ENCODE peak calls at places on chromosomes 7 and 10, in seven cellular contexts. X is mesendoderm, U is neuronal stem cell, M is H9, D is trophoblast cell, A is mesenchymal stem cell, B is H1. V is an unnamed sample.

GRCh38 chr7:77746824-77747165 is 50.5 kb downstream of the RSBN1L start:
- DNase-seq in B (no peak), D (no peak), X (no peak), U (no peak), M (no peak), A (no peak), V (no peak)

GRCh38 chr7:70303309-70303708 is 705.0 kb downstream of the AUTS2 start:
- DNase-seq in B (no peak), U (no peak), D (no peak), A (no peak), M (no peak), X (no peak), V (no peak)

GRCh38 chr7:134916428-134916883 is 69.9 kb upstream of the AGBL3 start:
- DNase-seq in D (no peak), M (no peak), U (no peak), A (no peak), X (no peak), B (no peak), V (no peak)

GRCh38 chr7:18590744-18591340 is 95.3 kb downstream of the HDAC9 start:
- DNase-seq in A (peak; percentile 61), U (peak; percentile 14), B (no peak), D (peak; percentile 57), X (peak; percentile 52), M (no peak), V (peak; percentile 67)

GRCh38 chr7:64951250-64951848 is 39.5 kb downstream of the ZNF117 start:
- DNase-seq in X (peak; percentile 39), U (peak; percentile 2), M (no peak), B (no peak), A (peak; percentile 50), D (peak; percentile 80), V (peak; percentile 54)

GRCh38 chr7:11557627-11558026 is 274.4 kb downstream of the THSD7A start:
- DNase-seq in A (peak; percentile 61), X (peak; percentile 93), B (peak; percentile 7), M (peak; percentile 75), U (peak; percentile 23), D (peak; percentile 55), V (no peak)

GRCh38 chr7:79504607-79505389 is 51.3 kb upstream of the MAGI2 start:
- DNase-seq in X (peak; percentile 93), A (peak; percentile 68), D (peak; percentile 57), U (peak; percentile 59), B (no peak), M (peak; percentile 30), V (peak; percentile 28)

GRCh38 chr7:26653430-26653911 is 210.9 kb downstream of the SKAP2 start:
- DNase-seq in U (no peak), B (no peak), D (no peak), A (no peak), X (no peak), M (no peak), V (no peak)

GRCh38 chr10:67779455-67780205 is 58.4 kb downstream of the DNAJC12 start:
- DNase-seq in M (peak; percentile 66), D (peak; percentile 88), U (peak; percentile 80), B (no peak), A (peak; percentile 78), X (peak; percentile 80), V (peak; percentile 84)

DNA sequence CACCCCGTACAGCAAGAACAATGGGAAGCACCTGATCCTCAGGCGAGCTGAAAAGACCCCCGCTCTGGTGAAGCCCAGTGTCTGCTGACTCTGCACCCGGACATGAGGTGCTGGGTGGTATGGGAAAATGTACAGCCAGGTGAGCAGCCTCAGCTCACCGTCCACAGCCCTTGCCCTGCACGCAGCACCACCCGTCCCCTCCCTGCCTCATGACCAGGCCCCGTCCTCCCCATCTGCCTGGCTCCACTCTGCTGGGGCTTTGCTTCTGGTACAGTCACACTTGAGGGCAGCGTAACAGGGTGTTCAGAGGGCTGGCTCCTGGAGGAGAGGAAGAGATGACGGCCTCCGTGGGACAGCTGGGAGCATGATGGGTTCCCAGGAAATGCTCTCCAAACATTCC is 49.1 kb downstream of the NCAPG2 start:
- DNase-seq in A (no peak), D (no peak), X (no peak), U (no peak), B (no peak), M (no peak), V (no peak)
- H3K18ac ChIP-seq in A (no peak overlapping the region), D (no peak overlapping the region), X (no peak overlapping the region), U (peak overlapping the region; percentile 89), B (no peak overlapping the region), M (no peak overlapping the region), V (no peak overlapping the region)

GRCh38 chr7:56605146-56605545 is 488.9 kb upstream of the NUPR2 start:
- DNase-seq in D (no peak), M (no peak), B (no peak), A (no peak), X (no peak), U (no peak), V (no peak)
- H3K18ac ChIP-seq in D (no peak overlapping the region), M (no peak overlapping the region), B (no peak overlapping the region), A (no peak overlapping the region), X (no peak overlapping the region), U (no peak overlapping the region), V (no peak overlapping the region)

DNA sequence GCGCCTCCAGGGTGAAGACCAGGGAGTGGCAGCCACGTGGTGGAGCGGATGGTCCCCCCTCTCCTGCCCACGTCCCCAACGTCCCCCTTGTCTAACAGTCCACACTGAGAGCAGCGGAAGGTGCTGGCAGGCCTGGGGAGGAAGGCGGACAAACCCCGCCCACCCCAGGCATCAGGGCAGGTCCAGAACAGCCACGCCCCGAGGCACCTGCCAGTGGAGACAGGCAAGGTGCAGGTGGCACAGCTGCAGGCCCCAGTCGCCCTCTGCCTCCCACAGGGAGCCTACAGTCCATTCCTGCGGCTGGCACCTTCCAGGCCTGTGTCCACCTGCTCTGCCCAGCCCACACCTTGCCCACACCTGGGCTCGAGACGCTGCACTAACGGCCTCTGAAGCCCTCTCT is 24.9 kb downstream of the CYP2W1 start:
- DNase-seq in M (no peak), X (no peak), U (no peak), B (no peak), A (no peak), D (peak; percentile 43), V (no peak)
- H3K18ac ChIP-seq in M (no peak overlapping the region), X (no peak overlapping the region), U (no peak overlapping the region), B (no peak overlapping the region), A (no peak overlapping the region), D (no peak overlapping the region), V (no peak overlapping the region)

GRCh38 chr7:92997144-92997543 is 120.6 kb downstream of the SAMD9 start:
- DNase-seq in B (no peak), D (no peak), M (no peak), U (no peak), X (no peak), A (peak; percentile 67), V (no peak)
- H3K18ac ChIP-seq in B (no peak overlapping the region), D (no peak overlapping the region), M (no peak overlapping the region), U (no peak overlapping the region), X (no peak overlapping the region), A (peak overlapping the region; percentile 54), V (peak overlapping the region; percentile 76)

GRCh38 chr7:117912421-117912820 is 39.2 kb upstream of the CTTNBP2 start:
- DNase-seq in A (no peak), D (no peak), X (no peak), B (no peak), M (no peak), U (no peak), V (no peak)

GRCh38 chr7:117916309-117916708 is 43.1 kb upstream of the CTTNBP2 start:
- DNase-seq in D (no peak), X (no peak), M (no peak), U (no peak), B (no peak), A (no peak), V (no peak)
- H3K18ac ChIP-seq in D (no peak overlapping the region), X (no peak overlapping the region), M (no peak overlapping the region), U (no peak overlapping the region), B (no peak overlapping the region), A (no peak overlapping the region), V (no peak overlapping the region)

GRCh38 chr7:158113321-158114025 is 474.1 kb downstream of the PTPRN2 start:
- DNase-seq in M (no peak), X (no peak), A (no peak), D (no peak), U (no peak), B (no peak), V (no peak)

GRCh38 chr7:158114056-158114850 is 473.4 kb downstream of the PTPRN2 start:
- DNase-seq in D (no peak), X (no peak), B (no peak), M (no peak), A (no peak), U (no peak), V (no peak)

GRCh38 chr7:158117341-158118222 is 470.0 kb downstream of the PTPRN2 start:
- DNase-seq in M (no peak), B (no peak), D (no peak), A (no peak), X (no peak), U (no peak), V (no peak)

GRCh38 chr7:158112571-158113320 is 474.9 kb downstream of the PTPRN2 start:
- DNase-seq in X (no peak), D (no peak), M (no peak), U (no peak), B (no peak), A (no peak), V (no peak)

GRCh38 chr7:158116235-158116634 is 471.4 kb downstream of the PTPRN2 start:
- DNase-seq in B (no peak), X (no peak), D (no peak), M (no peak), U (no peak), A (no peak), V (no peak)
- H3K18ac ChIP-seq in B (no peak overlapping the region), X (no peak overlapping the region), D (no peak overlapping the region), M (no peak overlapping the region), U (no peak overlapping the region), A (no peak overlapping the region), V (no peak overlapping the region)

DNA sequence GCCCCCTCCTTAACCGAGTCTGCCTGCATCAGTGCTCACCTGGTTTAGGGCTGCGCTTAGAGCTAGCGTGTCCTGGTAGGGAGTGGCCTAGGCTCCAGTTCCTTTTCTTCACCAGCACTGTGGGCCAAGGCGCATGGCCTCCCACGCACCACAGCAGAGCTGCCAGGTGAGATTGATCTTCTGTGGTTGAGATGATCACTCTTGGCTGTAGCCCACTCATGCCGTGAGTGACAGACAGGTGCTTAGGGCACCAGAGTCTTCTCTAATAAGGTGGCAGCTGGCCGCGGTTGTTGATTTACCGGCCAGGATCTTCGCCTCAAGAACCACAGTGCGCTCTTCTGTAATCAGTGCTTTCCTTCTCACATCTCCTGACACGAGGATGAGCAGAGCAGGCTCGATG is 157.2 kb upstream of the INSYN2A start:
- DNase-seq in M (no peak), B (no peak), U (no peak), D (no peak), X (no peak), A (no peak), V (no peak)
- H3K18ac ChIP-seq in M (no peak overlapping the region), B (no peak overlapping the region), U (peak overlapping the region; percentile 68), D (no peak overlapping the region), X (no peak overlapping the region), A (no peak overlapping the region), V (no peak overlapping the region)